ENCODE peak calls at places on chromosomes 11 and 22, in four cellular contexts. B, W, H and N are unnamed samples.

GRCh38 chr11:65903068-65903481 is 2.9 kb upstream of the FOSL1 start:
- DNase-seq in B (no peak), W (no peak), H (no peak), N (no peak)

GRCh38 chr11:61747389-61748285 is 4.8 kb upstream of the MYRF start:
- DNase-seq in B (peak), W (peak), H (peak), N (peak)

GRCh38 chr11:102989379-102990047 is 34.0 kb upstream of the MMP13 start:
- DNase-seq in B (no peak), W (no peak), H (no peak), N (no peak)

GRCh38 chr22:46084943-46085830 is 65.1 kb upstream of the PPARA start:
- DNase-seq in B (peak), W (peak), H (peak), N (no peak)

GRCh38 chr11:20360650-20361049 is 2.9 kb upstream of the HTATIP2 start:
- DNase-seq in B (no peak), W (no peak), H (no peak), N (no peak)

GRCh38 chr22:33328789-33329296 is 270.7 kb upstream of the SYN3 start:
- DNase-seq in B (no peak), W (peak), H (no peak), N (no peak)

GRCh38 chr11:108616549-108616948 is 23.0 kb upstream of the EXPH5 start:
- DNase-seq in B (no peak), W (no peak), H (no peak), N (no peak)

GRCh38 chr11:6646631-6647281 is 8.9 kb downstream of the DCHS1 start:
- DNase-seq in B (no peak), W (no peak), H (no peak), N (no peak)

GRCh38 chr11:15627560-15627959 is 512.8 kb downstream of the INSC start:
- DNase-seq in B (no peak), W (no peak), H (no peak), N (no peak)

GRCh38 chr11:91926967-91927366 is 297.7 kb upstream of the FAT3 start:
- DNase-seq in B (no peak), W (no peak), H (peak), N (no peak)